ENCODE peak calls at places on chromosomes 16 and 17, in eight cellular contexts. E is RWPE2; F is HepG2; U is ovary; O is CD8-positive, alpha-beta T cell; J is cardiac muscle cell; P is SK-N-SH; N is pancreas. V is an unnamed sample.

GRCh38 chr17:50950002-50950877 is 84.1 kb upstream of the TOB1 start:
- DNase-seq in U (peak; percentile 78), P (peak; percentile 86), O (peak; percentile 41), F (peak; percentile 65), E (peak; percentile 94), J (peak; percentile 72), N (peak; percentile 78), V (peak; percentile 76)

GRCh38 chr16:15919331-15919730 is 30.1 kb upstream of the ABCC1 start:
- DNase-seq in U (no peak), E (no peak), N (no peak), J (no peak), F (no peak), O (no peak), P (no peak), V (no peak)

GRCh38 chr17:64385187-64386083 is 5.2 kb downstream of the PECAM1 start:
- DNase-seq in F (peak; percentile 96), J (no peak), E (no peak), U (peak; percentile 90), O (peak; percentile 39), P (no peak), N (no peak), V (peak; percentile 40)

GRCh38 chr16:2151188-2152091 is 3.0 kb downstream of the RAB26 start:
- DNase-seq in F (no peak), U (no peak), E (peak; percentile 63), O (no peak), J (no peak), N (no peak), P (no peak), V (no peak)

GRCh38 chr17:2710804-2711607 is 558 bp downstream of the CLUH start:
- DNase-seq in F (peak; percentile 75), E (no peak), J (peak; percentile 43), U (peak; percentile 52), O (no peak), N (peak; percentile 54), P (peak; percentile 74), V (peak; percentile 48)

GRCh38 chr17:32335647-32336046 is 6.3 kb downstream of the C17orf75 start:
- DNase-seq in J (no peak), E (no peak), P (no peak), N (no peak), O (no peak), F (no peak), U (no peak), V (no peak)

GRCh38 chr17:3802461-3803307 is 1.7 kb upstream of the ITGAE start:
- DNase-seq in N (peak; percentile 37), J (no peak), P (no peak), U (peak; percentile 85), E (no peak), O (no peak), F (peak; percentile 100), V (no peak)

GRCh38 chr17:43986225-43986981 is 18.0 kb upstream of the NAGS start:
- DNase-seq in P (no peak), F (no peak), J (no peak), U (no peak), O (no peak), E (no peak), N (no peak), V (no peak)

GRCh38 chr17:42411321-42411820 is 11.7 kb downstream of the CAVIN1 start:
- DNase-seq in U (no peak), O (no peak), E (no peak), N (no peak), J (no peak), P (no peak), F (no peak), V (no peak)
- H3K4me1 ChIP-seq in U (peaks cover 45% of the 10 kb centered on the region), O (peaks cover 19% of the 10 kb centered on the region), E (peaks cover 49% of the 10 kb centered on the region), N (peaks cover 5% of the 10 kb centered on the region), J (no peaks in the 10 kb centered on the region), P (peaks cover 18% of the 10 kb centered on the region), F (peaks cover under 1% of the 10 kb centered on the region), V (peaks cover 21% of the 10 kb centered on the region)

GRCh38 chr16:30535777-30536190 is 1.1 kb upstream of the ZNF747 start:
- DNase-seq in J (peak; percentile 75), U (peak; percentile 74), N (peak; percentile 78), E (no peak), F (peak; percentile 76), P (peak; percentile 85), O (peak; percentile 39), V (peak; percentile 61)

GRCh38 chr16:30533748-30534367 is 800 bp downstream of the ZNF747 start:
- DNase-seq in N (no peak), F (no peak), E (no peak), U (no peak), O (no peak), J (no peak), P (peak; percentile 50), V (no peak)

GRCh38 chr16:30535106-30535776 is 583 bp upstream of the ZNF747 start:
- DNase-seq in F (no peak), J (no peak), E (no peak), N (no peak), O (no peak), P (no peak), U (no peak), V (no peak)

GRCh38 chr16:30533146-30533522 is 1.5 kb downstream of the ZNF747 start:
- DNase-seq in N (no peak), P (no peak), O (no peak), U (peak; percentile 43), F (no peak), E (no peak), J (no peak), V (no peak)

GRCh38 chr16:30534368-30535105 is at the start of gene ZNF747:
- DNase-seq in N (peak; percentile 91), U (peak; percentile 94), O (peak; percentile 90), F (peak; percentile 92), E (no peak), P (peak; percentile 95), J (peak; percentile 91), V (peak; percentile 92)
- TF ChIP-seq CTCF in N (no peak), U (peak; percentile 12), O (no peak), F (peak; percentile 47), E (no peak), P (peak; percentile 7), J (no peak), V (peak; percentile 0)

GRCh38 chr17:28880572-28880945 is 17.0 kb downstream of the FLOT2 start:
- DNase-seq in F (no peak), P (no peak), N (no peak), E (peak; percentile 67), U (no peak), J (no peak), O (no peak), V (no peak)

GRCh38 chr17:28883967-28884702 is 13.4 kb downstream of the FLOT2 start:
- DNase-seq in U (no peak), N (no peak), P (peak; percentile 11), O (no peak), F (no peak), J (no peak), E (no peak), V (no peak)

GRCh38 chr17:28879886-28880571 is 17.5 kb downstream of the FLOT2 start:
- DNase-seq in P (no peak), U (no peak), F (no peak), O (no peak), N (no peak), J (no peak), E (no peak), V (no peak)

GRCh38 chr17:28882154-28882895 is 15.2 kb downstream of the FLOT2 start:
- DNase-seq in J (no peak), P (no peak), O (no peak), U (no peak), E (no peak), F (no peak), N (no peak), V (no peak)

DNA sequence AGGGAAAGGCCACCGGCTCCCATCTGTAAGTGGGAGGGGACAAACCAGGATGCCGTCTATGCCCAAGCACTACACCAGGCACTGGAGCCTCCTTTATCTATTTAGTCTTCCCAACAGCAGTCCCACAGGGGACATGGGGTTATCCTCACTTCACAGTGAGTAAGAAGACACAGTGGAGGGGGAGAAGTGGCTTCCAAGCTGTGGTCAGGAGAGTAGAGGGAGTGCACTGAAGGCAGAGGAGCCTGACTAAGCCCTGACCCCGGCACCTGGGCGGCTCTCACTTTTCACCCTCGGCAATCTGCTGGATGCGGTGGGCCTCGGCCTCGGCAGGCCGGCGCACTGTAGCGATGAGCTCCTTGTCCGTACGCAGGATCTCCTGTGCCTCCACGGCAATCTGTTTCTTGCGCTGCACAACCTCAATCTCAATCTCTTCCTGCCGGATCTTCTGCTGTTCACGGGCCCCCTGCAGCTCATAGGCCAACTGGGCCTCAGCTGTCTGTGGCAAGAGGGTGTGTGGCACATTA is 15.9 kb downstream of the FLOT2 start:
- DNase-seq in N (no peak), O (no peak), E (no peak), U (no peak), F (no peak), P (no peak), J (no peak), V (no peak)
- H3K36me3 ChIP-seq in N (peaks cover 5% of the 10 kb centered on the region), O (peaks cover 63% of the 10 kb centered on the region), E (peaks cover 38% of the 10 kb centered on the region), U (no peaks in the 10 kb centered on the region), F (peaks cover 27% of the 10 kb centered on the region), P (peaks cover 17% of the 10 kb centered on the region), J (peaks cover 29% of the 10 kb centered on the region), V (peaks cover 73% of the 10 kb centered on the region)

DNA sequence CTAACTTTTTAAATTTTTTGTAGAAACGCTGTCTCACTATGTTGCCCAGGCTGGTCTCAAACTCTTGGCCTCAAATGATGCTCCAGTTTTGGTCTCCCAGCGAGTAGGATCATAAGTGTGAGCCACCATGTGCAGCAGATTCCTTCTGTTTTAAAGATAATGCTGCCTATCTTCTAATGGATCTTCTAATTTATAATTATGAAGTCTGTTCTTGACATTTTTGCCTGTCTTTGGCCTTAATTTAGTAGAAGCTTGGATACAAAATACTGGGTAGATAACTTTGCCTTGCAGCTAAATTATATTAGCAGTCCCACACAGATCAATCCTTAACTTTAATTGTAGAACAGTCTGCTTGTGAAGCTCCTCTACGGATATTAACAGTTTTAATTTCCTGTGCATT is 566.6 kb upstream of the CDH8 start:
- DNase-seq in N (no peak), O (no peak), J (no peak), U (no peak), E (no peak), P (peak; percentile 12), F (no peak), V (no peak)
- H3K4me1 ChIP-seq in N (no peaks in the 10 kb centered on the region), O (no peaks in the 10 kb centered on the region), J (no peaks in the 10 kb centered on the region), U (no peaks in the 10 kb centered on the region), E (no peaks in the 10 kb centered on the region), P (peaks cover 2% of the 10 kb centered on the region), F (no peaks in the 10 kb centered on the region), V (no peaks in the 10 kb centered on the region)

GRCh38 chr17:12133183-12133582 is 112.5 kb downstream of the MAP2K4 start:
- DNase-seq in E (no peak), F (no peak), P (no peak), J (no peak), U (no peak), O (no peak), N (no peak), V (no peak)

GRCh38 chr17:12136646-12137045 is 116.0 kb downstream of the MAP2K4 start:
- DNase-seq in E (no peak), J (no peak), N (no peak), F (no peak), O (no peak), P (no peak), U (no peak), V (no peak)

GRCh38 chr17:12134101-12134500 is 113.4 kb downstream of the MAP2K4 start:
- DNase-seq in F (no peak), O (no peak), E (no peak), U (no peak), N (no peak), J (no peak), P (no peak), V (no peak)

GRCh38 chr17:12136243-12136642 is 115.6 kb downstream of the MAP2K4 start:
- DNase-seq in U (no peak), P (no peak), F (no peak), J (no peak), O (no peak), N (no peak), E (no peak), V (no peak)

GRCh38 chr17:12134587-12134986 is 113.9 kb downstream of the MAP2K4 start:
- DNase-seq in P (no peak), N (no peak), U (no peak), O (no peak), F (no peak), J (no peak), E (no peak), V (no peak)
- TF ChIP-seq CTCF in P (no peak), N (no peak), U (no peak), O (no peak), F (no peak), J (no peak), E (no peak), V (no peak)

V was measured in lung.